ENCODE peak calls at places on chromosomes 12 and 14, in six cellular contexts. V is neural progenitor cell, M is GM23248, N is PC-3, G is SK-N-SH, X is MM.1S. R is an unnamed sample.

GRCh38 chr12:9243999-9244649 is 35.9 kb upstream of the PZP start:
- DNase-seq in V (no peak), M (no peak), N (no peak), G (no peak), X (no peak), R (no peak)

GRCh38 chr12:52052471-52053186 is 1.4 kb downstream of the NR4A1 start:
- DNase-seq in V (no peak), M (no peak), N (peak; percentile 42), G (no peak), X (no peak), R (no peak)

GRCh38 chr12:131674373-131674772 is 36.5 kb upstream of the SFSWAP start:
- DNase-seq in V (no peak), M (no peak), N (no peak), G (no peak), X (no peak), R (no peak)

GRCh38 chr12:52046859-52047258 is 4.4 kb upstream of the NR4A1 start:
- DNase-seq in V (no peak), M (no peak), N (no peak), G (no peak), X (no peak), R (no peak)

GRCh38 chr12:100706029-100706428 is 88.5 kb upstream of the ANO4 start:
- DNase-seq in V (no peak), M (peak; percentile 99), N (peak; percentile 84), G (no peak), X (no peak), R (peak; percentile 21)

GRCh38 chr12:109678732-109679131 is 34.9 kb upstream of the FAM222A start:
- DNase-seq in V (peak; percentile 53), M (no peak), N (no peak), G (peak; percentile 34), X (no peak), R (no peak)

GRCh38 chr12:78977463-78977862 is 112.9 kb downstream of the SYT1 start:
- DNase-seq in V (no peak), M (peak; percentile 3), N (peak; percentile 17), G (no peak), X (no peak), R (no peak)

GRCh38 chr12:85617307-85618091 is 218.7 kb downstream of the RASSF9 start:
- DNase-seq in V (no peak), M (no peak), N (no peak), G (no peak), X (no peak), R (no peak)

GRCh38 chr12:62730649-62731377 is 204.1 kb downstream of the PPM1H start:
- DNase-seq in V (no peak), M (peak; percentile 89), N (peak; percentile 38), G (no peak), X (no peak), R (no peak)

GRCh38 chr12:93154753-93155475 is 222.8 kb upstream of the NUDT4 start:
- DNase-seq in V (no peak), M (peak; percentile 51), N (no peak), G (no peak), X (no peak), R (no peak)

GRCh38 chr12:3727877-3728632 is 24.9 kb downstream of the CRACR2A start:
- DNase-seq in V (peak; percentile 20), M (no peak), N (no peak), G (no peak), X (no peak), R (no peak)

GRCh38 chr12:115137812-115138521 is 454.0 kb upstream of the TBX3 start:
- DNase-seq in V (no peak), M (no peak), N (no peak), G (no peak), X (no peak), R (no peak)

GRCh38 chr12:115135800-115136211 is 451.8 kb upstream of the TBX3 start:
- DNase-seq in V (no peak), M (peak; percentile 30), N (no peak), G (no peak), X (no peak), R (no peak)

GRCh38 chr12:115144425-115144824 is 460.4 kb upstream of the TBX3 start:
- DNase-seq in V (no peak), M (no peak), N (no peak), G (no peak), X (no peak), R (no peak)

GRCh38 chr12:115146453-115146852 is 462.5 kb upstream of the TBX3 start:
- DNase-seq in V (no peak), M (no peak), N (no peak), G (no peak), X (no peak), R (no peak)

GRCh38 chr12:115140981-115141380 is 457.0 kb upstream of the TBX3 start:
- DNase-seq in V (peak; percentile 43), M (no peak), N (no peak), G (no peak), X (no peak), R (no peak)
- TF ChIP-seq EZH2phosphoT487 in V (no peak), M (no peak), N (no peak), G (no peak), X (no peak), R (no peak)

DNA sequence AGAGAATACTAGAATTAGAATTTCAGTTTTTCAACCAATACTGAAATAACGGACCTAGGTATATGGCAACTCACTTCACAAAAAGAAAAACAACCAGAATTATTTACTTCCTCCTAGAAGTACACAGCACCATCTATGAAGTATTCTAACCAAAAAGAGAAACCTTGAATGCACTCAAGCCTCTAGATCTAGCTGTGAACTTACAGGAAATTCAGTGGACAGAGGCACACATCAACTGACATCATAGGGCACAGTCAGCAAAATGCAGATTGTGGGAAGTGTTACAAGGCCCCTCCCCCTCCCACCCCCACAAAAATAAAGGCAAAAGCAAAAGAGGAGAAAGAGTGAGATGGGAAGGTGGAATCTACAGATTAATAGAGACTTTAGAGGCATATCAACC is 102.4 kb downstream of the TMTC1 start:
- DNase-seq in V (no peak), M (no peak), N (no peak), G (no peak), X (peak; percentile 58), R (no peak)
- H3K9ac ChIP-seq in V (no peak overlapping the region), M (no peak overlapping the region), N (no peak overlapping the region), G (no peak overlapping the region), X (no peak overlapping the region), R (no peak overlapping the region)

GRCh38 chr12:48853228-48853688 is 1.3 kb upstream of the DDX23 start:
- DNase-seq in V (peak; percentile 88), M (peak; percentile 82), N (peak; percentile 96), G (peak; percentile 74), X (peak; percentile 93), R (peak; percentile 83)
- H3K27ac ChIP-seq in V (no peak overlapping the region), M (no peak overlapping the region), N (no peak overlapping the region), G (peak overlapping the region; percentile 47), X (peak overlapping the region; percentile 42), R (peak overlapping the region; percentile 37)

DNA sequence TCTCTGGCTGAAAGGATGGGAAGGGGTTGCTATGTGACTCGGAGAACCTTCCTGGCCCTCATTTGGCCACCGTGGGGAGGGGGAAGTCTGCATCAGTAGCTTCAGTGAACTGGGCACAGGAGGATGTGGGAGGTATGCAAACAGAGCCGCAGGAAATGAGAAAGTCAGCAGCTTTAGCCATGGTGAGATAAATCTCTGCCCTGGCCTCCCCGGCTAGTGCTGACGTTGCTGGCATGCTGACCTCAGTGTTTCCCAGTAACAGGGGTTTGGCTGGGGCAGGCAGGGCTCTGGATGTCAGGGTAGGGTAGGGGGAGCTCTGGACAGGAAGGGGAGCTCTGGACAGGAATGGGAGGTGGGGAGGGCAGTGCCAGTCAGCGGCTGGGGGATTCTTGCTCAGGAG is 2.3 kb upstream of the CEBPE start:
- DNase-seq in V (peak; percentile 31), M (peak; percentile 83), N (peak; percentile 49), G (no peak), X (peak; percentile 65), R (no peak)
- TF ChIP-seq EZH2phosphoT487 in V (no peak), M (no peak), N (no peak), G (no peak), X (no peak), R (no peak)

GRCh38 chr12:60209521-60209920 is 613.7 kb downstream of the SLC16A7 start:
- DNase-seq in V (no peak), M (no peak), N (peak; percentile 5), G (no peak), X (no peak), R (no peak)

GRCh38 chr12:60212159-60213000 is 616.6 kb downstream of the SLC16A7 start:
- DNase-seq in V (no peak), M (no peak), N (no peak), G (no peak), X (no peak), R (no peak)

GRCh38 chr12:60211244-60211643 is 615.4 kb downstream of the SLC16A7 start:
- DNase-seq in V (no peak), M (no peak), N (no peak), G (no peak), X (no peak), R (no peak)

GRCh38 chr12:60209933-60210332 is 614.1 kb downstream of the SLC16A7 start:
- DNase-seq in V (no peak), M (no peak), N (peak; percentile 19), G (no peak), X (peak; percentile 66), R (no peak)

GRCh38 chr12:60210756-60211155 is 614.9 kb downstream of the SLC16A7 start:
- DNase-seq in V (no peak), M (no peak), N (no peak), G (no peak), X (peak; percentile 73), R (no peak)
- H3K9ac ChIP-seq in V (no peak overlapping the region), M (no peak overlapping the region), N (no peak overlapping the region), G (no peak overlapping the region), X (no peak overlapping the region), R (no peak overlapping the region)

GRCh38 chr12:6955462-6956331 is 4.5 kb downstream of the PTPN6 start:
- DNase-seq in V (no peak), M (no peak), N (no peak), G (peak; percentile 21), X (no peak), R (no peak)

GRCh38 chr12:6953417-6954315 is 2.5 kb downstream of the PTPN6 start:
- DNase-seq in V (no peak), M (no peak), N (no peak), G (peak; percentile 24), X (peak; percentile 82), R (no peak)

GRCh38 chr12:6954754-6955461 is 3.8 kb downstream of the PTPN6 start:
- DNase-seq in V (no peak), M (no peak), N (no peak), G (peak; percentile 24), X (no peak), R (no peak)

GRCh38 chr12:6952860-6953416 is 1.8 kb downstream of the PTPN6 start:
- DNase-seq in V (no peak), M (no peak), N (no peak), G (peak; percentile 8), X (no peak), R (no peak)

GRCh38 chr12:6954316-6954710 is 3.2 kb downstream of the PTPN6 start:
- DNase-seq in V (no peak), M (no peak), N (no peak), G (no peak), X (no peak), R (no peak)
- H3K27ac ChIP-seq in V (no peak overlapping the region), M (no peak overlapping the region), N (no peak overlapping the region), G (no peak overlapping the region), X (peak overlapping the region; percentile 97), R (no peak overlapping the region)

GRCh38 chr12:18066666-18067065 is 23.3 kb downstream of the RERGL start:
- DNase-seq in V (peak; percentile 33), M (no peak), N (no peak), G (no peak), X (no peak), R (no peak)
- TF ChIP-seq EZH2phosphoT487 in V (no peak), M (no peak), N (no peak), G (no peak), X (no peak), R (no peak)